ENCODE peak calls at places on chromosomes 7 and 10, in ten cellular contexts. U is spleen, M is HepG2, G is transverse colon, K is lower lobe of right lung, E is tibial nerve, C is tibial artery, P is mucosa of descending colon, F is GM23248, X is IMR-90. W is an unnamed sample. For H3K4me1, the result is how much of the 10 kb centered on the place peaks cover.

GRCh38 chr10:34721201-34721840 is 93.8 kb downstream of the PARD3 start:
- DNase-seq in P (no peak), C (no peak), M (no peak), U (no peak), F (peak), G (no peak), E (no peak), X (peak), K (no peak), W (no peak)

GRCh38 chr7:105759670-105760548 is 116.5 kb downstream of the ATXN7L1 start:
- DNase-seq in E (peak), M (peak), G (peak), P (peak), K (no peak), C (peak), F (peak), U (no peak), X (peak), W (peak)

GRCh38 chr7:95631545-95631944 is 35.2 kb upstream of the PDK4 start:
- DNase-seq in E (no peak), F (no peak), U (no peak), C (no peak), P (no peak), G (no peak), X (no peak), K (no peak), M (no peak), W (no peak)

GRCh38 chr7:44046321-44047061 is 2.0 kb downstream of the DBNL start:
- DNase-seq in M (no peak), X (no peak), G (no peak), C (no peak), U (peak), F (no peak), K (no peak), P (no peak), E (no peak), W (no peak)

GRCh38 chr10:45420453-45421192 is 46.6 kb downstream of the ALOX5 start:
- DNase-seq in G (peak), X (peak), F (peak), M (no peak), E (peak), C (peak), K (peak), P (peak), U (peak), W (no peak)

GRCh38 chr7:132881317-132881716 is 200.6 kb downstream of the CHCHD3 start:
- DNase-seq in C (no peak), G (no peak), K (no peak), E (no peak), M (no peak), X (no peak), P (no peak), U (no peak), F (no peak), W (no peak)

GRCh38 chr7:116653646-116654045 is 18.4 kb upstream of the MET start:
- DNase-seq in U (no peak), G (no peak), P (no peak), F (no peak), X (no peak), C (no peak), K (no peak), M (no peak), E (no peak), W (no peak)

GRCh38 chr10:93030409-93030808 is 30.2 kb upstream of the CYP26C1 start:
- DNase-seq in G (no peak), U (no peak), P (no peak), X (peak), K (no peak), C (no peak), E (no peak), F (peak), M (peak), W (no peak)

GRCh38 chr10:86139066-86139657 is 227.4 kb downstream of the GRID1 start:
- DNase-seq in X (no peak), K (no peak), U (no peak), G (no peak), C (no peak), P (peak), E (no peak), F (peak), M (peak), W (no peak)

GRCh38 chr10:125133706-125134482 is 26.5 kb downstream of the CTBP2 start:
- DNase-seq in K (no peak), G (no peak), U (peak), M (no peak), C (no peak), F (no peak), X (no peak), E (no peak), P (no peak), W (no peak)

GRCh38 chr7:371779-372545 is 82.0 kb downstream of the FOXL3 start:
- DNase-seq in M (no peak), U (peak), F (peak), C (peak), G (peak), P (no peak), X (no peak), E (peak), K (no peak), W (peak)

GRCh38 chr7:44750921-44751571 is 2.4 kb downstream of the ZMIZ2 start:
- DNase-seq in P (no peak), U (peak), G (peak), X (peak), C (no peak), E (no peak), M (no peak), K (no peak), F (no peak), W (no peak)

GRCh38 chr7:33961948-33962347 is 56.6 kb downstream of the BMPER start:
- DNase-seq in X (no peak), U (no peak), P (no peak), G (no peak), M (no peak), K (no peak), F (peak), E (no peak), C (no peak), W (no peak)

GRCh38 chr10:29688230-29688634 is 53.5 kb upstream of the SVIL start:
- DNase-seq in P (no peak), E (no peak), X (no peak), G (no peak), M (no peak), K (no peak), C (no peak), F (peak), U (no peak), W (peak)

GRCh38 chr10:6498771-6499170 is 81.3 kb downstream of the PRKCQ start:
- DNase-seq in K (no peak), E (no peak), C (no peak), U (no peak), F (no peak), G (no peak), P (peak), X (no peak), M (no peak), W (no peak)

GRCh38 chr7:94252971-94253370 is 141.7 kb upstream of the COL1A2 start:
- DNase-seq in U (no peak), C (no peak), P (no peak), E (no peak), G (no peak), M (no peak), K (no peak), X (no peak), F (no peak), W (no peak)

GRCh38 chr7:818031-818699 is 14.1 kb upstream of the SUN1 start:
- DNase-seq in X (peak), F (peak), K (no peak), P (no peak), U (peak), C (no peak), G (no peak), M (peak), E (no peak), W (no peak)

GRCh38 chr10:4074559-4075407 is 289.8 kb upstream of the KLF6 start:
- DNase-seq in X (peak), F (peak), G (no peak), M (no peak), K (no peak), U (no peak), C (no peak), P (no peak), E (no peak), W (no peak)

GRCh38 chr7:81501220-81501619 is 268.6 kb downstream of the HGF start:
- DNase-seq in X (peak), K (no peak), M (no peak), C (no peak), U (no peak), E (no peak), F (peak), P (no peak), G (no peak), W (no peak)

GRCh38 chr10:116097239-116097751 is 175.7 kb downstream of the GFRA1 start:
- DNase-seq in E (no peak), K (no peak), U (no peak), F (no peak), X (no peak), G (no peak), C (no peak), P (no peak), M (no peak), W (no peak)

GRCh38 chr10:32972929-32973328 is 14.9 kb upstream of the ITGB1 start:
- DNase-seq in X (peak), C (no peak), K (no peak), M (no peak), P (no peak), U (no peak), E (no peak), F (no peak), G (no peak), W (no peak)

GRCh38 chr7:42283553-42283952 is 46.5 kb upstream of the GLI3 start:
- DNase-seq in U (no peak), K (no peak), E (no peak), G (no peak), X (no peak), F (peak), C (no peak), P (no peak), M (no peak), W (no peak)

GRCh38 chr7:13778967-13779366 is 210.5 kb downstream of the ETV1 start:
- DNase-seq in F (peak), K (peak), C (no peak), X (peak), G (no peak), E (no peak), M (no peak), U (no peak), P (no peak), W (no peak)

GRCh38 chr7:45259966-45260646 is 102.5 kb downstream of the RAMP3 start:
- DNase-seq in E (peak), U (peak), M (peak), X (peak), G (peak), C (peak), P (peak), F (peak), K (peak), W (no peak)

GRCh38 chr7:96800824-96801223 is 91.2 kb upstream of the SEM1 start:
- DNase-seq in G (no peak), U (no peak), E (no peak), P (no peak), K (no peak), M (peak), F (no peak), C (no peak), X (no peak), W (no peak)

GRCh38 chr10:125007436-125007835 is 65.5 kb downstream of the ZRANB1 start:
- DNase-seq in U (no peak), K (no peak), M (no peak), C (no peak), P (no peak), G (no peak), X (no peak), F (no peak), E (no peak), W (no peak)

GRCh38 chr10:60842694-60843093 is 64.4 kb downstream of the CDK1 start:
- DNase-seq in P (no peak), X (no peak), E (no peak), M (no peak), C (no peak), F (no peak), K (no peak), G (no peak), U (no peak), W (no peak)
- H3K4me1 ChIP-seq in P (under half), X (under half), E (under half), M (under half), C (under half), F (under half), K (under half), G (under half), U (under half), W (under half)

DNA sequence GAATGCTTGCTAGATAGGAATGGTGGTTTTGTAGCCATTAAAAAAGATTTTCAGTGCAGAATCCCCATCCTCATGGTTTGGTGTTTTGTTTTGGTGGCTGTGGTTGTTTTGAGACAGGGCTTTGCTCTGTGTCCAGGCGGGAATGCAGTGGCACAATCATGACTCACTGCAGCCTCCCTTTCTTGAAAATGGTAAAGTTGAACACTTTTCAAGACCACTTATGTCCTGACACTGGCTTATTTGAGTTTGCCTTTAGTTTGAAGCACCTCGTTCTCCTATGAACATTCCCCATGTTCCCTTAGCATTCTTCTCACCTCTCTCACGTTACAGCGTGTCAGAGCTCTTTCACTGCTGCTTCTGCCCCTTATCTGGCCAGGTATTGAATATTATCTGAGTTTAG is 140.1 kb downstream of the LRRC4 start:
- DNase-seq in P (no peak), F (no peak), E (no peak), U (no peak), C (no peak), G (no peak), X (no peak), M (no peak), K (no peak), W (no peak)
- H3K4me1 ChIP-seq in P (under half), F (under half), E (under half), U (under half), C (under half), G (under half), X (under half), M (under half), K (under half), W (under half)

GRCh38 chr7:123844712-123845219 is at the start of gene HYAL4:
- DNase-seq in G (no peak), P (no peak), U (no peak), M (no peak), E (no peak), F (no peak), K (no peak), C (no peak), X (no peak), W (no peak)

GRCh38 chr7:123846217-123846891 is 1.4 kb downstream of the HYAL4 start:
- DNase-seq in C (no peak), G (no peak), K (no peak), P (no peak), F (no peak), U (no peak), X (no peak), E (no peak), M (no peak), W (peak)

GRCh38 chr7:123845823-123846216 is 851 bp downstream of the HYAL4 start:
- DNase-seq in X (no peak), M (no peak), U (no peak), P (no peak), K (no peak), C (no peak), F (no peak), G (no peak), E (no peak), W (no peak)

GRCh38 chr7:123847868-123848267 is 2.9 kb downstream of the HYAL4 start:
- DNase-seq in M (no peak), E (no peak), P (no peak), F (no peak), C (no peak), U (no peak), X (no peak), K (no peak), G (no peak), W (no peak)

GRCh38 chr7:123849855-123850254 is 4.9 kb downstream of the HYAL4 start:
- DNase-seq in E (no peak), F (no peak), P (no peak), G (no peak), C (no peak), U (no peak), X (no peak), K (no peak), M (no peak), W (no peak)
- H3K4me1 ChIP-seq in E (under half), F (under half), P (under half), G (under half), C (under half), U (under half), X (under half), K (under half), M (under half), W (under half)

GRCh38 chr10:95530561-95530960 is 30.6 kb downstream of the SORBS1 start:
- DNase-seq in M (no peak), P (no peak), F (no peak), X (no peak), C (no peak), U (no peak), G (no peak), K (no peak), E (no peak), W (no peak)

GRCh38 chr10:95525033-95525418 is 36.1 kb downstream of the SORBS1 start:
- DNase-seq in K (no peak), G (no peak), C (no peak), E (no peak), F (no peak), X (no peak), P (no peak), U (no peak), M (no peak), W (no peak)

GRCh38 chr10:95530021-95530420 is 31.1 kb downstream of the SORBS1 start:
- DNase-seq in P (no peak), F (no peak), G (no peak), M (no peak), C (no peak), E (no peak), U (no peak), X (no peak), K (no peak), W (no peak)

GRCh38 chr10:95524358-95525032 is 36.7 kb downstream of the SORBS1 start:
- DNase-seq in U (no peak), C (no peak), G (peak), P (peak), X (no peak), M (no peak), K (no peak), E (no peak), F (no peak), W (no peak)

DNA sequence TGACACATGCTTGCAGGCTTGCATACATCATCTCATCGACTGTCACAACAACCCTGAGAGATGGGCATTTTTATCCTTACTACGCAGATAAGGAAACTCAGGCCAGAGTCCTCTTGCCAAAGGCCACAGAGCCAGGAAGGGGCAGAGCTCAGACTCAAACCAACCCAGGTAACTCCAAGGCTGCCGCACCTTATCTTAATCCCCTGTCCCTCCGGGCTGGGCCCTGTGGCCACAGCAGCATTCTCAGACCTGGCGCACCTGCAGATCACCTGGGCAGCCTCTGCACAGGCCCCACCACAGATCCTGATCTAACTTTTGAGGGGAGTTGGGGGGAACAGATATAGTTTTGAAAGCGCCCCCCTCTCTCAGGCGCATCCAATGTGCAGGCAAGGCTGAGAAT is 35.1 kb downstream of the SORBS1 start:
- DNase-seq in C (no peak), K (no peak), E (no peak), U (no peak), X (no peak), P (no peak), F (no peak), G (no peak), M (no peak), W (peak)
- H3K4me1 ChIP-seq in C (half or more), K (under half), E (under half), U (under half), X (under half), P (under half), F (under half), G (under half), M (under half), W (half or more)

DNA sequence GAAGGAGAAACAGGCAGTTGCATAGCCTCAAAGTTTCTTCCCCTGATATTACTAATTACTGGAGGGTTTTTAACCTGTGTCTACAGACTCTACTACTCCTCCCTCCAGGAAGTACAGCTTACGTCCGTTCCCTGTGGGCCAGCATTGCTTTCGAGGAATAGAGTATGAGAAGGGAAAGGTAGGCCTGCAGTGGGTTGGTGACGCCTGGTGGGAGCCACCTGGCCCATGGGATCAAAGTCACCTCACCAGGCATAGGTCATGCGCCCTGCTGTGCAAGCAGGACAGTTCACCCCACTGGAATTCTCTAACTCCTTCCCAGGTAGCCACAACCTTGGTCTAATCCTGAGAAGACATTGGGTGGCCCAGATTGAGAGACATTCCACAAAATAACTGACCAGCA is 29.8 kb downstream of the LMTK2 start:
- DNase-seq in X (no peak), E (no peak), C (no peak), G (no peak), P (no peak), K (no peak), M (peak), F (no peak), U (no peak), W (no peak)
- H3K4me1 ChIP-seq in X (under half), E (under half), C (under half), G (under half), P (under half), K (half or more), M (half or more), F (under half), U (under half), W (under half)

GRCh38 chr10:30770229-30770628 is 140.7 kb upstream of the LYZL2 start:
- DNase-seq in X (no peak), P (no peak), G (no peak), U (no peak), K (no peak), C (no peak), M (no peak), F (no peak), E (no peak), W (no peak)
- H3K4me1 ChIP-seq in X (under half), P (under half), G (under half), U (under half), K (under half), C (under half), M (under half), F (under half), E (under half), W (under half)

GRCh38 chr10:102651455-102652169 is 7.3 kb downstream of the TRIM8 start:
- DNase-seq in G (no peak), U (peak), E (no peak), C (no peak), F (no peak), K (no peak), P (no peak), X (no peak), M (no peak), W (no peak)
- H3K4me1 ChIP-seq in G (half or more), U (half or more), E (under half), C (half or more), F (under half), K (half or more), P (half or more), X (under half), M (under half), W (under half)